ENCODE peak calls at places on chromosome 13, in six cellular contexts. One of them, this sample, is unnamed.

GRCh38 chr13:60922526-60923231 is 493.0 kb downstream of the PCDH20 start:
- DNase-seq in foreskin fibroblast: no peak
- DNase-seq in AG04450: no peak
- DNase-seq in left ventricle myocardium inferior: no peak
- DNase-seq in WERI-Rb-1: no peak
- DNase-seq in AG04449: no peak
- DNase-seq in this sample: no peak

GRCh38 chr13:21825186-21825585 is 154.3 kb downstream of the FGF9 start:
- DNase-seq in foreskin fibroblast: no peak
- DNase-seq in AG04450: no peak
- DNase-seq in left ventricle myocardium inferior: no peak
- DNase-seq in WERI-Rb-1: no peak
- DNase-seq in AG04449: no peak
- DNase-seq in this sample: no peak

GRCh38 chr13:91813255-91813654 is 414.8 kb downstream of the GPC5 start:
- DNase-seq in foreskin fibroblast: no peak
- DNase-seq in AG04450: no peak
- DNase-seq in left ventricle myocardium inferior: peak; percentile 18
- DNase-seq in WERI-Rb-1: no peak
- DNase-seq in AG04449: no peak
- DNase-seq in this sample: no peak

GRCh38 chr13:38399540-38399939 is 49.9 kb downstream of the UFM1 start:
- DNase-seq in foreskin fibroblast: peak; percentile 23
- DNase-seq in AG04450: no peak
- DNase-seq in left ventricle myocardium inferior: no peak
- DNase-seq in WERI-Rb-1: no peak
- DNase-seq in AG04449: no peak
- DNase-seq in this sample: no peak

GRCh38 chr13:77724092-77724491 is 26.6 kb downstream of the SLAIN1 start:
- DNase-seq in foreskin fibroblast: no peak
- DNase-seq in AG04450: no peak
- DNase-seq in left ventricle myocardium inferior: no peak
- DNase-seq in WERI-Rb-1: no peak
- DNase-seq in AG04449: no peak
- DNase-seq in this sample: no peak

GRCh38 chr13:113452942-113453901 is at the start of gene ADPRHL1:
- DNase-seq in foreskin fibroblast: peak; percentile 60
- DNase-seq in AG04450: no peak
- DNase-seq in left ventricle myocardium inferior: peak; percentile 72
- DNase-seq in WERI-Rb-1: peak; percentile 91
- DNase-seq in AG04449: no peak
- DNase-seq in this sample: no peak

GRCh38 chr13:29282096-29282495 is 313.4 kb downstream of the SLC7A1 start:
- DNase-seq in foreskin fibroblast: no peak
- DNase-seq in AG04450: no peak
- DNase-seq in left ventricle myocardium inferior: no peak
- DNase-seq in WERI-Rb-1: no peak
- DNase-seq in AG04449: no peak
- DNase-seq in this sample: no peak

GRCh38 chr13:64723735-64724134 is 2506.4 kb downstream of the PCDH9 start:
- DNase-seq in foreskin fibroblast: peak; percentile 87
- DNase-seq in AG04450: peak; percentile 74
- DNase-seq in left ventricle myocardium inferior: no peak
- DNase-seq in WERI-Rb-1: no peak
- DNase-seq in AG04449: peak; percentile 61
- DNase-seq in this sample: peak; percentile 87

GRCh38 chr13:103356226-103356864 is 290.1 kb upstream of the SLC10A2 start:
- DNase-seq in foreskin fibroblast: no peak
- DNase-seq in AG04450: no peak
- DNase-seq in left ventricle myocardium inferior: no peak
- DNase-seq in WERI-Rb-1: no peak
- DNase-seq in AG04449: no peak
- DNase-seq in this sample: no peak

GRCh38 chr13:74758188-74758587 is 624.0 kb upstream of the KLF12 start:
- DNase-seq in foreskin fibroblast: no peak
- DNase-seq in AG04450: no peak
- DNase-seq in left ventricle myocardium inferior: no peak
- DNase-seq in WERI-Rb-1: no peak
- DNase-seq in AG04449: no peak
- DNase-seq in this sample: no peak

GRCh38 chr13:108033800-108034707 is 181.3 kb downstream of the LIG4 start:
- DNase-seq in foreskin fibroblast: no peak
- DNase-seq in AG04450: no peak
- DNase-seq in left ventricle myocardium inferior: no peak
- DNase-seq in WERI-Rb-1: no peak
- DNase-seq in AG04449: no peak
- DNase-seq in this sample: no peak

GRCh38 chr13:42064259-42064658 is 15.8 kb downstream of the DGKH start:
- DNase-seq in foreskin fibroblast: peak; percentile 71
- DNase-seq in AG04450: no peak
- DNase-seq in left ventricle myocardium inferior: no peak
- DNase-seq in WERI-Rb-1: no peak
- DNase-seq in AG04449: no peak
- DNase-seq in this sample: no peak

GRCh38 chr13:81017525-81018152 is 676.7 kb upstream of the SPRY2 start:
- DNase-seq in foreskin fibroblast: peak; percentile 70
- DNase-seq in AG04450: no peak
- DNase-seq in left ventricle myocardium inferior: no peak
- DNase-seq in WERI-Rb-1: no peak
- DNase-seq in AG04449: no peak
- DNase-seq in this sample: peak; percentile 7

GRCh38 chr13:42709276-42709675 is 72.1 kb upstream of the FAM216B start:
- DNase-seq in foreskin fibroblast: no peak
- DNase-seq in AG04450: no peak
- DNase-seq in left ventricle myocardium inferior: no peak
- DNase-seq in WERI-Rb-1: no peak
- DNase-seq in AG04449: no peak
- DNase-seq in this sample: no peak

GRCh38 chr13:64471916-64472315 is 2758.2 kb downstream of the PCDH9 start:
- DNase-seq in foreskin fibroblast: peak; percentile 53
- DNase-seq in AG04450: peak; percentile 11
- DNase-seq in left ventricle myocardium inferior: no peak
- DNase-seq in WERI-Rb-1: no peak
- DNase-seq in AG04449: peak; percentile 9
- DNase-seq in this sample: no peak

GRCh38 chr13:93466502-93467036 is 240.0 kb downstream of the GPC6 start:
- DNase-seq in foreskin fibroblast: no peak
- DNase-seq in AG04450: no peak
- DNase-seq in left ventricle myocardium inferior: no peak
- DNase-seq in WERI-Rb-1: no peak
- DNase-seq in AG04449: no peak
- DNase-seq in this sample: no peak

GRCh38 chr13:98853791-98854191 is 101.3 kb upstream of the SLC15A1 start:
- DNase-seq in foreskin fibroblast: peak; percentile 86
- DNase-seq in AG04450: no peak
- DNase-seq in left ventricle myocardium inferior: no peak
- DNase-seq in WERI-Rb-1: no peak
- DNase-seq in AG04449: peak; percentile 57
- DNase-seq in this sample: no peak

GRCh38 chr13:21243045-21243842 is 66.8 kb downstream of the MRPL57 start:
- DNase-seq in foreskin fibroblast: peak; percentile 18
- DNase-seq in AG04450: no peak
- DNase-seq in left ventricle myocardium inferior: no peak
- DNase-seq in WERI-Rb-1: no peak
- DNase-seq in AG04449: no peak
- DNase-seq in this sample: no peak

GRCh38 chr13:47672982-47673670 is 327.9 kb downstream of the SUCLA2 start:
- DNase-seq in foreskin fibroblast: peak; percentile 85
- DNase-seq in AG04450: peak; percentile 75
- DNase-seq in left ventricle myocardium inferior: no peak
- DNase-seq in WERI-Rb-1: no peak
- DNase-seq in AG04449: peak; percentile 92
- DNase-seq in this sample: no peak

GRCh38 chr13:28716511-28716910 is 2.3 kb downstream of the SLC46A3 start:
- DNase-seq in foreskin fibroblast: peak; percentile 89
- DNase-seq in AG04450: no peak
- DNase-seq in left ventricle myocardium inferior: peak; percentile 30
- DNase-seq in WERI-Rb-1: no peak
- DNase-seq in AG04449: no peak
- DNase-seq in this sample: peak; percentile 64

GRCh38 chr13:51781246-51782022 is 22.5 kb downstream of the DHRS12 start:
- DNase-seq in foreskin fibroblast: peak; percentile 52
- DNase-seq in AG04450: no peak
- DNase-seq in left ventricle myocardium inferior: no peak
- DNase-seq in WERI-Rb-1: no peak
- DNase-seq in AG04449: no peak
- DNase-seq in this sample: no peak

GRCh38 chr13:34657716-34658115 is 284.4 kb upstream of the NBEA start:
- DNase-seq in foreskin fibroblast: peak; percentile 43
- DNase-seq in AG04450: peak; percentile 4
- DNase-seq in left ventricle myocardium inferior: no peak
- DNase-seq in WERI-Rb-1: no peak
- DNase-seq in AG04449: peak; percentile 4
- DNase-seq in this sample: peak; percentile 76

GRCh38 chr13:86725105-86725504 is 925.9 kb upstream of the SLITRK6 start:
- DNase-seq in foreskin fibroblast: no peak
- DNase-seq in AG04450: no peak
- DNase-seq in left ventricle myocardium inferior: no peak
- DNase-seq in WERI-Rb-1: peak; percentile 36
- DNase-seq in AG04449: no peak
- DNase-seq in this sample: no peak

DNA sequence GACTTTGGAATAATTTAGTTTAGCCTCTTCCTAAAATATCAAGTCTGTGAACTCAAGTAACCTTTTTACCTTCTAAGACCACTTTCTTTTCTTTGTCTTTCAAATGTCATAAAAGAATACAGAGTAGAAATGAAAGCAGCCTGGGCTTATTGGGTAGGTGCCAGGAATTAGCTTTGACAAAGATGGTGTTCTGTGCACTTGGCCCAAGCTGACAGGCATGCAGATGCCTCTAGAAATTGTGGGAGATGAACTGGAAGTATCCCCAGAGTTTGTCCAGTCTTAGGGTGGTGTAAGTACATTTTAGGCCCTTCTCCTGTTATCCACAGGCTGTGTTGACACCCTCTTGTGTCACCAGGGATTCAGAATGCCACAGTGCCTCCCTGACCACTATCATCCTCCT is 343.0 kb downstream of the KCNRG start:
- DNase-seq in foreskin fibroblast: peak; percentile 19
- DNase-seq in AG04450: no peak
- DNase-seq in left ventricle myocardium inferior: no peak
- DNase-seq in WERI-Rb-1: no peak
- DNase-seq in AG04449: no peak
- DNase-seq in this sample: no peak
- H3K4me3 ChIP-seq in foreskin fibroblast: no peak overlapping the region
- H3K4me3 ChIP-seq in AG04450: no peak overlapping the region
- H3K4me3 ChIP-seq in left ventricle myocardium inferior: no peak overlapping the region
- H3K4me3 ChIP-seq in WERI-Rb-1: no peak overlapping the region
- H3K4me3 ChIP-seq in AG04449: no peak overlapping the region
- H3K4me3 ChIP-seq in this sample: no peak overlapping the region

DNA sequence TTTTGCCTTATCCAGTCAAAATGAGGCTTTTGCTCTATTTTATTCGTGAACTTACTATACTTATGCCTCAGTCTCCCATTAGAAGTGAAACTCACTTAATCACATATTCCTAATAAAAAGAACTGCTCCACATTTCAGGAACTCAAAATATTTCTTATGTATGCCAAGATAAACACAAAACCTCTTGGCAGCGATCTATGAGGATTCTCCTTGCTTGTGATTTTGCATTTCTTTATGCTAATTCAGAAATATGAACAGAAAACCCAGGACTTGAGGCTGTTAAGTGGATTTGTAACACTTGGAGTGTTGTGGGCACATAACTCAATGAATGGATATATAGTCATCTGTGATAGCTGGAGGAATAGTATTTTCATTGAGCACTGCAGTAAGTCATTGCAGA is 5.5 kb upstream of the KATNAL1 start:
- DNase-seq in foreskin fibroblast: peak; percentile 34
- DNase-seq in AG04450: no peak
- DNase-seq in left ventricle myocardium inferior: no peak
- DNase-seq in WERI-Rb-1: no peak
- DNase-seq in AG04449: peak; percentile 33
- DNase-seq in this sample: no peak
- H3K4me3 ChIP-seq in foreskin fibroblast: no peak overlapping the region
- H3K4me3 ChIP-seq in AG04450: no peak overlapping the region
- H3K4me3 ChIP-seq in left ventricle myocardium inferior: no peak overlapping the region
- H3K4me3 ChIP-seq in WERI-Rb-1: no peak overlapping the region
- H3K4me3 ChIP-seq in AG04449: no peak overlapping the region
- H3K4me3 ChIP-seq in this sample: no peak overlapping the region

DNA sequence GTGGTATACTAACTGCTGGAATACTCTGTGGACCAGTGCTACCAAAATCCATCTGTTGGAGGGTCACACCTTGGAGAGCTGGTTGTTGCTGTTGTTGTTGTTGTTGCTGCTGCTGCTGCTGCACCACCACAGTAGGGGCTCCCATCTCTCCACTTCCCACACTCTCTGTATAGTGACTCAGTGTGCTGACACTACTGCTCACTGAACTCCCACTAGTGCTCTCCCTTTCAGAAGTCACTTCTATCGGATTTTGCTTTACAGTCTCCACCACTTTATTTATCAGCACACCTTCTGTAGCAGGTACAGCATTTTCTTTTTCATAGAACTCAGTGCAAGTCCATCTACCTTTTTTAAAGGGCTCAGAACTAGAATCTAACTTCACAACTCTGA is 1.7 kb downstream of the TSC22D1 start:
- DNase-seq in foreskin fibroblast: peak; percentile 45
- DNase-seq in AG04450: no peak
- DNase-seq in left ventricle myocardium inferior: no peak
- DNase-seq in WERI-Rb-1: no peak
- DNase-seq in AG04449: no peak
- DNase-seq in this sample: no peak
- H3K4me3 ChIP-seq in foreskin fibroblast: peak overlapping the region; percentile 74
- H3K4me3 ChIP-seq in AG04450: peak overlapping the region; percentile 83
- H3K4me3 ChIP-seq in left ventricle myocardium inferior: peak overlapping the region; percentile 95
- H3K4me3 ChIP-seq in WERI-Rb-1: no peak overlapping the region
- H3K4me3 ChIP-seq in AG04449: peak overlapping the region; percentile 83
- H3K4me3 ChIP-seq in this sample: peak overlapping the region; percentile 86

GRCh38 chr13:57627663-57628062 is 3.9 kb upstream of the PCDH17 start:
- DNase-seq in foreskin fibroblast: peak; percentile 1
- DNase-seq in AG04450: no peak
- DNase-seq in left ventricle myocardium inferior: no peak
- DNase-seq in WERI-Rb-1: no peak
- DNase-seq in AG04449: no peak
- DNase-seq in this sample: no peak

GRCh38 chr13:57630661-57631606 is 610 bp upstream of the PCDH17 start:
- DNase-seq in foreskin fibroblast: peak; percentile 8
- DNase-seq in AG04450: no peak
- DNase-seq in left ventricle myocardium inferior: no peak
- DNase-seq in WERI-Rb-1: no peak
- DNase-seq in AG04449: no peak
- DNase-seq in this sample: no peak

GRCh38 chr13:57632276-57633140 is 964 bp downstream of the PCDH17 start:
- DNase-seq in foreskin fibroblast: peak; percentile 1
- DNase-seq in AG04450: no peak
- DNase-seq in left ventricle myocardium inferior: no peak
- DNase-seq in WERI-Rb-1: no peak
- DNase-seq in AG04449: no peak
- DNase-seq in this sample: no peak

GRCh38 chr13:57631607-57632275 is at the start of gene PCDH17:
- DNase-seq in foreskin fibroblast: peak; percentile 9
- DNase-seq in AG04450: no peak
- DNase-seq in left ventricle myocardium inferior: peak; percentile 23
- DNase-seq in WERI-Rb-1: no peak
- DNase-seq in AG04449: no peak
- DNase-seq in this sample: no peak

DNA sequence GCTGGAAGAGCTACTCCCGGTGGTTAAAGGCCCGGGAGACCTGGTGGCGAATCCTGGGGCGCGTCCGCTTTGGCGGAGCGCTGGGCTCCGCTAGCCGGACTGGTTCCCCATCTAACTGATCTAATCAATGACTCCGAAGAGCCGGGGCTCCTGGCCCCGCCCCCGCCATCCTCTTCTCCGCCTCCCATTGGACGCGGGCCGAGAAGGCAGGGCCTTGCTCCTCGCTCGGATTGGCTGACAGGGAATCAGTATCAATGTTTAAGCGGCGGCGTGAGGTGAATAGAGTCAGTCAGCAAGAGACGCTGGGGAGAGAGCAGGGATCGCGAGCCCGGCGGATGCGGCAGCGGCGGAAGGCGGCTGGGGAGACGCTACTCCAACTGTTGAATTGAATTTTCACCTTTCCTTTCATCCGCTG is 1.7 kb upstream of the PCDH17 start:
- DNase-seq in foreskin fibroblast: peak; percentile 62
- DNase-seq in AG04450: no peak
- DNase-seq in left ventricle myocardium inferior: peak; percentile 91
- DNase-seq in WERI-Rb-1: peak; percentile 84
- DNase-seq in AG04449: no peak
- DNase-seq in this sample: no peak
- H3K4me3 ChIP-seq in foreskin fibroblast: peak overlapping the region; percentile 50
- H3K4me3 ChIP-seq in AG04450: peak overlapping the region; percentile 27
- H3K4me3 ChIP-seq in left ventricle myocardium inferior: peak overlapping the region; percentile 74
- H3K4me3 ChIP-seq in WERI-Rb-1: peak overlapping the region; percentile 53
- H3K4me3 ChIP-seq in AG04449: peak overlapping the region; percentile 42
- H3K4me3 ChIP-seq in this sample: peak overlapping the region; percentile 43

This sample was measured in epithelial cell of proximal tubule.